ENCODE peak calls at places on chromosome 9, in eight cellular contexts. Q is PC-3, Y is endothelial cell of umbilical vein, O is HCT116, W is OCI-LY7, X is stomach, G is Panc1, I is cardiac muscle cell. M is an unnamed sample.

GRCh38 chr9:16309350-16310271 is 560.9 kb downstream of the BNC2 start:
- DNase-seq in Y (no peak), Q (no peak), W (no peak), O (no peak), X (no peak), G (no peak), I (peak), M (no peak)

GRCh38 chr9:21812415-21812814 is 10.0 kb downstream of the MTAP start:
- DNase-seq in W (no peak), X (no peak), G (peak), I (peak), O (no peak), Y (peak), Q (peak), M (peak)

GRCh38 chr9:38017885-38018186 is 51.2 kb downstream of the SHB start:
- DNase-seq in I (no peak), Y (no peak), X (no peak), W (no peak), Q (no peak), O (no peak), G (no peak), M (no peak)

GRCh38 chr9:88814521-88815101 is 176.7 kb upstream of the S1PR3 start:
- DNase-seq in X (no peak), O (no peak), W (no peak), Q (no peak), G (no peak), I (peak), Y (no peak), M (no peak)

GRCh38 chr9:130945173-130945572 is 6.1 kb upstream of the FIBCD1 start:
- DNase-seq in O (no peak), W (no peak), Y (no peak), X (no peak), Q (no peak), I (no peak), G (no peak), M (no peak)

GRCh38 chr9:14062449-14063187 is 251.3 kb downstream of the NFIB start:
- DNase-seq in I (peak), X (no peak), Q (peak), O (no peak), G (no peak), W (no peak), Y (peak), M (peak)

GRCh38 chr9:30796806-30797205 is 1587.6 kb upstream of the ACO1 start:
- DNase-seq in G (no peak), Q (no peak), X (no peak), O (no peak), I (no peak), W (no peak), Y (no peak), M (no peak)

GRCh38 chr9:137431416-137431931 is 8.3 kb downstream of the NOXA1 start:
- DNase-seq in X (no peak), W (no peak), G (no peak), Q (no peak), I (no peak), O (no peak), Y (no peak), M (no peak)

GRCh38 chr9:17462869-17463464 is 115.9 kb upstream of the SH3GL2 start:
- DNase-seq in G (peak), X (peak), Y (peak), Q (peak), W (peak), I (peak), O (no peak), M (peak)

GRCh38 chr9:96868709-96869108 is 14.4 kb upstream of the ZNF782 start:
- DNase-seq in O (no peak), Y (no peak), X (peak), I (no peak), W (no peak), G (no peak), Q (peak), M (no peak)

GRCh38 chr9:96871176-96871575 is 16.9 kb upstream of the ZNF782 start:
- DNase-seq in Y (no peak), G (no peak), I (no peak), W (no peak), Q (no peak), O (no peak), X (no peak), M (no peak)

GRCh38 chr9:96867282-96867814 is 13.0 kb upstream of the ZNF782 start:
- DNase-seq in Y (no peak), Q (no peak), W (no peak), I (no peak), X (no peak), G (no peak), O (no peak), M (no peak)
- H3K27ac ChIP-seq in Y (no peak), Q (no peak), W (no peak), I (no peak), X (no peak), G (no peak), O (no peak), M (no peak)

DNA sequence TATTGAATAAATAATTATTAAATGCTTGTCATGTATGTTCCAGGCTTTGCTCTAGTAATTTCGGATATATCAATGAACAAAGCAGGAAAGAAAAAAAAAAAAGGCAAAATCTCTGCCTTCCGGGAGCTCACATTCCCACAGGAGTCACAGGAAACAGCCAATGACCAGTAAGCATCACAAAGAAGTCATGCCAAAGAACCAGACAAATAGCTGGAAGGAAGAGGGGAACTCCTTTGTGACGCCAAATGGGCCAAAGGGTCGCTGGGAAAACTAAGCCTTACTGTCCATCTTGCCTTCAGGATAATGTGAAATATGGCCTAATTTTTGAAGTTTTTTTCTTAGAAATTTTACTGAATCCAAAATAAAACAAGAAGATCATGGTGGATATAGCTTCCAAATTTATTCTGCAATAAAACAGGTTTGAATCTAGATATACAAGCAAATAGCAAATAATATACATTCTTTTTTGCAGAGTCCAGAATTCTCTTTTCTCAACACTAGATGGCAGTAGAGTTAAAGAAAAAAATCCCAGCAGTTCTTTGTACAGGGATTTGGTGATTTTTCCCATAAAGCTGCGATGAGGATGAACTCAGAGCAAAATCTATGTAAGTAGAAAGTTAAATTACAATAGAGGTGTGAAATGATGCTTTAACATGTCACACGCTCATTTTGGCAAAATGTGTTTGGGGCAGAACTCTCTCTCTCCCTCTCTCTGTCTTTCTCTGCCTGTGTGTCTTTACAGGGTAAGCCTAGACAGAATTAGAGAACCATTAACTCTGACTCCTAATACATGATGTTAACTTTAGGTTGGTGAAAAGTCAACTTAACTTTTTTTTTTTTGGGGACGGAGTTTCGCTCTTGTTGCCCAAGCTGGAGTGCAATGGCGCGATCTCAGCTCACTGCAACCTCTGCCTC is 60.0 kb upstream of the TUT7 start:
- DNase-seq in W (peak), O (no peak), I (peak), Q (peak), G (no peak), Y (peak), X (no peak), M (peak)
- TF ChIP-seq CTCF in W (peak), O (peak), I (peak), Q (peak), G (peak), Y (peak), X (peak), M (peak)

GRCh38 chr9:81685763-81686613 is 3.4 kb downstream of the TLE1 start:
- DNase-seq in G (no peak), W (no peak), O (no peak), I (peak), Y (peak), Q (peak), X (no peak), M (no peak)
- H3K27ac ChIP-seq in G (peak), W (no peak), O (no peak), I (no peak), Y (peak), Q (peak), X (peak), M (no peak)

DNA sequence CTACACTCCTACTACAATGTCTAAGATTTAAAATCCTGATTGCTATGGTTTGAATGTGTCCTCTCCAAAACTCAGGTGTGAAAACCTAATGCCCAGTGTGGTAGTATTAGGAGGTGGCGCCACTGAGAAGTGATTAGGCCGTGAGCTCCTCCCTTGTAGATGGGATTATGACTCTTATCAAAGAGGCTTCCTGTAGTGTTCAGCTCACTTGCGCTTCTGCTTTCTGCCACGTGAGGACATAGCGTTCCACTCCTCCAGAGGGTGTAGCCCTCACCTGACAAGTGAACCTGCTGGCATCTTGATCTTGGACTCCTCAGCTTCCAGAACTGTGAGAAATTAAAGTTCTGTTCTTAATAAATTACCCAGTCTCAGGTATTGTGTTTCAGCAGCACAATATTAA is 33.0 kb upstream of the WHRN start:
- DNase-seq in O (peak), W (peak), X (peak), Q (peak), I (no peak), G (no peak), Y (no peak), M (peak)
- TF ChIP-seq CTCF in O (peak), W (peak), X (no peak), Q (peak), I (no peak), G (peak), Y (no peak), M (no peak)

GRCh38 chr9:3875371-3876132 is 349.8 kb upstream of the RFX3 start:
- DNase-seq in W (no peak), O (peak), G (peak), I (peak), Y (peak), Q (peak), X (no peak), M (peak)
- H3K27ac ChIP-seq in W (no peak), O (peak), G (peak), I (no peak), Y (peak), Q (peak), X (peak), M (no peak)

DNA sequence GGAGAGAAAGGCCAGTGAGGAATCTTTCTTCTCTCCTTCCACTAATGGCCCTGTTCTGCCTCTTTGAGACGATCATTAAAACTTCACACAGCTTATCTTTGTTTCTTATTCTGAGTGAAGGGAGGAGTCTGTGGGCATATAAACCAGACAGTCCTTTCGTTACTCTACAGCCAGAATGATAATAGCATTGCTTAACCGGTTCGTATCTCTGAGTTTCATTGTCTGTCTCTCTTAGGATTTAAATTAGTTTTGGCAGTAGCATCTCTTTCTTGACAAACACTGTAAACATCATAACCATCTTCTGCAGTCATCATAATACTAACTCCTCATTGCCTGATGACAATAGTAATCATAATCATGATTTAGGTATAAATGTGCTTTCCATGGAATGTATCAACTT is 618.7 kb upstream of the KLF4 start:
- DNase-seq in W (no peak), I (peak), O (no peak), Y (no peak), Q (no peak), G (no peak), X (no peak), M (no peak)
- TF ChIP-seq CTCF in W (no peak), I (no peak), O (no peak), Y (no peak), Q (no peak), G (no peak), X (no peak), M (no peak)

GRCh38 chr9:128718047-128718446 is 5.9 kb downstream of the ZDHHC12 start:
- DNase-seq in Y (no peak), G (no peak), O (no peak), Q (no peak), I (no peak), X (no peak), W (no peak), M (no peak)

GRCh38 chr9:128720841-128721486 is 3.0 kb downstream of the ZDHHC12 start:
- DNase-seq in G (no peak), Q (no peak), O (no peak), I (no peak), Y (no peak), W (no peak), X (no peak), M (no peak)

GRCh38 chr9:128716581-128717254 is 7.2 kb downstream of the ZDHHC12 start:
- DNase-seq in Q (no peak), Y (no peak), X (peak), W (no peak), O (no peak), G (no peak), I (no peak), M (no peak)

GRCh38 chr9:128719919-128720605 is 3.9 kb downstream of the ZDHHC12 start:
- DNase-seq in G (no peak), I (no peak), X (no peak), Q (no peak), O (no peak), W (no peak), Y (no peak), M (no peak)

DNA sequence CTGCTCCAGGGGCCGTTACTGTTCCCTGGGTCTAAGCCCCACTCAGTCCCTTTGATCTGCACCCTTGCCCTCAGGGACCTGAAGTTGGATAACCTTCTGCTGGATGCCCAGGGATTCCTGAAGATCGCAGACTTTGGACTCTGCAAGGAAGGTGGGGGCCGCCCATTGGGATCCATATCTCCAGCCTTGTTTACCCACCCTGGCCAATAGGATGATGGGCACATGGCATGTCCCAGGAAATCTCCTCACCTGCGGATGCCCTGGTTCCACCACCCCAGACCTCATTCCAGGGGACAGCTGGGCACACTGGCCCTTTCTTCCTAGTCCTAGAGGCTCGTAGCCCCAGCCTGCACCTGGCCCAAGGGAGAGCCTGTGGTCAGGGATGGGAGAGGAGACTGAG is 5.5 kb downstream of the ZDHHC12 start:
- DNase-seq in Q (no peak), W (no peak), X (no peak), G (no peak), O (no peak), Y (no peak), I (no peak), M (no peak)
- H3K27ac ChIP-seq in Q (no peak), W (no peak), X (no peak), G (no peak), O (no peak), Y (no peak), I (no peak), M (peak)

M was measured in RWPE1.